ENCODE peak calls at places on chromosomes 16 and 17, in six cellular contexts. S is IMR-90, P is mesendoderm, V is neuronal stem cell, F is mesenchymal stem cell, C is H1. A is an unnamed sample. For H3K36me3, the result is how much of the 10 kb centered on the place peaks cover.

GRCh38 chr17:55238931-55239297 is 25.8 kb upstream of the HLF start:
- DNase-seq in V (no peak), C (no peak), P (peak), F (no peak), S (no peak), A (no peak)

GRCh38 chr17:54505404-54505803 is 395.2 kb upstream of the TOM1L1 start:
- DNase-seq in S (no peak), P (no peak), V (no peak), F (no peak), C (no peak), A (no peak)

GRCh38 chr16:813204-813915 is 12.8 kb upstream of the GNG13 start:
- DNase-seq in P (peak), V (peak), S (peak), C (peak), F (peak), A (no peak)

GRCh38 chr17:8366231-8366630 is 10.3 kb downstream of the KRABD2 start:
- DNase-seq in S (peak), V (no peak), P (no peak), C (no peak), F (peak), A (no peak)

GRCh38 chr17:75619506-75620431 is 13.5 kb upstream of the SMIM5 start:
- DNase-seq in V (peak), S (peak), C (peak), F (peak), P (peak), A (peak)

GRCh38 chr16:23496826-23497542 is 13.3 kb downstream of the GGA2 start:
- DNase-seq in F (peak), P (no peak), V (no peak), S (peak), C (no peak), A (peak)

GRCh38 chr17:50830994-50831393 is 4.4 kb upstream of the WFIKKN2 start:
- DNase-seq in C (no peak), P (no peak), F (no peak), V (no peak), S (no peak), A (no peak)

GRCh38 chr17:75244133-75244866 is 17.1 kb downstream of the GGA3 start:
- DNase-seq in F (no peak), P (no peak), C (no peak), V (no peak), S (no peak), A (no peak)

GRCh38 chr16:13864689-13865088 is 55.3 kb upstream of the ERCC4 start:
- DNase-seq in F (no peak), S (no peak), C (no peak), V (no peak), P (no peak), A (no peak)

GRCh38 chr17:55383771-55384679 is 37.6 kb downstream of the MMD start:
- DNase-seq in F (no peak), V (no peak), S (no peak), P (no peak), C (peak), A (no peak)

GRCh38 chr17:26792486-26792885 is 501.4 kb upstream of the WSB1 start:
- DNase-seq in F (peak), V (peak), C (no peak), S (peak), P (peak), A (peak)

GRCh38 chr16:81241706-81242105 is 3.2 kb downstream of the BCO1 start:
- DNase-seq in P (no peak), F (no peak), V (no peak), S (no peak), C (no peak), A (no peak)

GRCh38 chr17:80688994-80689635 is 144.5 kb downstream of the RPTOR start:
- DNase-seq in F (no peak), P (no peak), V (no peak), S (no peak), C (no peak), A (no peak)

GRCh38 chr17:15469260-15469659 is 1.8 kb upstream of the CDRT4 start:
- DNase-seq in S (peak), F (no peak), C (no peak), P (no peak), V (no peak), A (no peak)

GRCh38 chr17:71260366-71260765 is 860.5 kb upstream of the SOX9 start:
- DNase-seq in P (no peak), V (no peak), F (peak), S (peak), C (no peak), A (no peak)

GRCh38 chr17:11240041-11240801 is 792 bp upstream of the SHISA6 start:
- DNase-seq in S (no peak), V (peak), F (no peak), P (peak), C (peak), A (no peak)

GRCh38 chr17:65243838-65244237 is 106.7 kb downstream of the RGS9 start:
- DNase-seq in C (no peak), S (peak), V (peak), P (peak), F (no peak), A (no peak)

GRCh38 chr16:23557779-23558330 is 328 bp downstream of the UBFD1 start:
- DNase-seq in C (no peak), S (peak), V (no peak), F (peak), P (no peak), A (peak)

GRCh38 chr16:57392694-57393093 is 11.9 kb upstream of the CCL17 start:
- DNase-seq in F (no peak), P (no peak), C (no peak), V (no peak), S (no peak), A (no peak)

GRCh38 chr16:6095414-6095813 is 997.8 kb upstream of the EEF2KMT start:
- DNase-seq in S (no peak), V (no peak), C (no peak), P (no peak), F (no peak), A (no peak)

GRCh38 chr17:72967963-72968585 is 124.4 kb downstream of the SLC39A11 start:
- DNase-seq in F (peak), S (peak), C (no peak), P (no peak), V (no peak), A (no peak)

GRCh38 chr17:35498429-35499178 is 38.9 kb downstream of the SLFN12L start:
- DNase-seq in P (no peak), V (no peak), F (no peak), S (no peak), C (no peak), A (no peak)

GRCh38 chr17:7745748-7746470 is 28.4 kb downstream of the DNAH2 start:
- DNase-seq in S (peak), V (no peak), C (no peak), P (peak), F (peak), A (peak)

GRCh38 chr16:2751577-2752034 is 832 bp upstream of the SRRM2 start:
- DNase-seq in F (no peak), P (peak), S (no peak), V (no peak), C (no peak), A (peak)
- H2AK5ac ChIP-seq in F (peak), P (peak), S (peak), V (peak), C (peak), A (peak)

GRCh38 chr17:37191219-37191618 is 184.6 kb upstream of the C17orf78 start:
- DNase-seq in P (no peak), S (peak), F (peak), V (no peak), C (no peak), A (no peak)
- H3K36me3 ChIP-seq in P (under half), S (under half), F (under half), V (under half), C (under half), A (under half)

GRCh38 chr17:57874058-57874419 is 24.2 kb upstream of the MRPS23 start:
- DNase-seq in V (no peak), F (no peak), P (no peak), S (no peak), C (no peak), A (no peak)
- H2AK5ac ChIP-seq in V (peak), F (peak), P (peak), S (peak), C (peak), A (peak)

GRCh38 chr16:89111263-89111662 is 17.6 kb downstream of the ACSF3 start:
- DNase-seq in S (no peak), F (no peak), P (no peak), C (no peak), V (no peak), A (no peak)
- H3K36me3 ChIP-seq in S (half or more), F (half or more), P (under half), C (under half), V (under half), A (under half)

GRCh38 chr16:60110531-60110930 is 1376.4 kb upstream of the GOT2 start:
- DNase-seq in P (no peak), V (no peak), S (no peak), C (no peak), F (no peak), A (peak)
- H2AK5ac ChIP-seq in P (no peak), V (no peak), S (no peak), C (no peak), F (no peak), A (no peak)

DNA sequence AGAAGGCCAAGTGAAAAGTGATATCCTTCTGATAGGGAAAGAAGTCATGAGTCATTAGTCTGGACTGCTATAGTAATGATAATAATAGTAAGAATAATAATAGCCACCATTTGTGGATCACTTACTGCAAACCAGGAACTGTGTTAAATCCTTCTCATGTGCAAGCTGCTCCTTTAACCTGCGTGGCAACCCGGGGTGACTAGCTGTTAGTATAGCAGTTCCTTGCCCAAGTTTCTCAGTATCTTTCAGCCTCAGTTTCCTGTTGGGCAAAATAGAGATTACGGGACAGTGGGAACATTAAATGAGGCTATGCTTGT is 129.5 kb downstream of the CDH13 start:
- DNase-seq in V (no peak), F (no peak), C (no peak), P (no peak), S (peak), A (no peak)
- H3K36me3 ChIP-seq in V (under half), F (under half), C (under half), P (under half), S (under half), A (under half)

GRCh38 chr17:44832821-44833220 is 2.7 kb upstream of the GJC1 start:
- DNase-seq in C (no peak), F (no peak), P (peak), S (no peak), V (no peak), A (no peak)

GRCh38 chr17:44828919-44829557 is 1.0 kb downstream of the GJC1 start:
- DNase-seq in F (peak), C (no peak), S (no peak), P (peak), V (no peak), A (peak)

GRCh38 chr17:44830359-44831269 is 527 bp upstream of the GJC1 start:
- DNase-seq in F (peak), P (peak), S (no peak), C (peak), V (no peak), A (peak)

GRCh38 chr17:44829558-44830358 is at the start of gene GJC1:
- DNase-seq in F (peak), S (no peak), C (peak), P (peak), V (peak), A (peak)

GRCh38 chr17:44831270-44831770 is 1.2 kb upstream of the GJC1 start:
- DNase-seq in F (no peak), S (no peak), P (peak), C (no peak), V (no peak), A (no peak)
- H2AK5ac ChIP-seq in F (no peak), S (no peak), P (no peak), C (no peak), V (no peak), A (no peak)

DNA sequence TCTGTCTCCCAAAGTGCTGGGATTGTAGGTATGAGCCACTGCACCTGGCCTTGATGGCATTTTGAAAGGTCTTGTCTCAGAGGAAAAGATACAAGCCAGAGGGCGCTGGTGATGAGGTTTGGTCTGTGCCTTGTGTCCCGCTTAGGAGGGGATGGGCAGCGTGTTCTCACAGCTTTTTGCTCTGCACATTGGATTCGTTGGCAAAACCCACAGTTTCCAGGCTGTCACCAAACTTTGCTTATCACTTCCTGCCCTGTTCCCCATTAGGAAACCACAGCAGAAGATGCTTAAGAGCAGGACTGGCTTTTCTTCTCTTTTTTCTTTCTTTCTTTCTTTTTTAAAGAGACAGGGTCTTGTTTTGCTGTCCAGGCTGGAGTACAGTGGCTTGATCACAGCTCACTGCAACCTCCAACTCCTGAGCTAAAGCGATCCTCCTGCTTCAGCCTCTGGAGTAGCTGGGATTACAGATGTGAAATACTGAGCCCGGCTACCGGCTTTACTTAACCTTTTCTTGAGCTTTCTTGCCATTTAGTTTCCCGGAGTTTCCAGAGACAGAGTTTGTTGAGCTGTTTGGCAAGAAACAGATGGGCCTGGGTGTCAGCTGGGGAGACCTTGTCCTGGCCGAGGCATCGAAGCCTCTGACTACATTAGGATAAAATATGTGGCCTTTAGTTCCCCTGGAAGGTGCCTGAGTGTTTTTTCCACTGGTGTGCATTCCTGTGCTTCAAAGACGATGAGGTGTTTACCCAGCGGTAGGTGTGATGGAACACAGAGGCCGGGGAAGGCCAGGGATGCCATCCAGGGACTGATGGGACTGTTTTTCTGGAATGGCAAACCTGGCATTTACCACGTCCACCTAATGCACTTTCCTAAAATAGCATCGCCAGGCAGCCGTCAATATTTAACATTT is 112.9 kb downstream of the ABCC1 start:
- DNase-seq in C (no peak), V (no peak), F (peak), S (no peak), P (peak), A (no peak)
- H3K36me3 ChIP-seq in C (under half), V (under half), F (under half), S (half or more), P (under half), A (under half)

A was measured in trophoblast cell.